ENCODE peak calls at places on chromosomes 16 and 17, in nine cellular contexts. U is CD4-positive, alpha-beta T cell; W is GM12892; Y is nephron progenitor cell; J is NCI-H748 treated with DMSO at 0.1 percent for 48 hours; T is SHP77; D is activated naive CD4-positive, alpha-beta T cell treated with Interleukin-2 at 50 U/mL for 16 hours; A is amniotic stem cell; O is mesenchymal stem cell. R is an unnamed sample.

GRCh38 chr17:30220414-30220813 is 15.1 kb downstream of the SLC6A4 start:
- DNase-seq in U (no peak), W (no peak), Y (no peak), J (no peak), T (no peak), D (no peak), A (no peak), O (no peak), R (no peak)

GRCh38 chr16:56606688-56607618 is 1.4 kb upstream of the MT2A start:
- DNase-seq in U (no peak), W (no peak), Y (no peak), J (no peak), T (no peak), D (no peak), A (peak), O (peak), R (no peak)

GRCh38 chr16:2529061-2529931 is 1.9 kb downstream of the CEMP1 start:
- DNase-seq in U (no peak), W (no peak), Y (no peak), J (no peak), T (peak), D (no peak), A (no peak), O (no peak), R (no peak)

GRCh38 chr17:73560661-73561060 is 83.6 kb downstream of the SDK2 start:
- DNase-seq in U (no peak), W (no peak), Y (no peak), J (no peak), T (peak), D (no peak), A (no peak), O (no peak), R (no peak)

GRCh38 chr17:57993471-57994365 is 5.7 kb upstream of the VEZF1 start:
- DNase-seq in U (no peak), W (no peak), Y (no peak), J (no peak), T (peak), D (no peak), A (no peak), O (no peak), R (no peak)

GRCh38 chr17:17874478-17874877 is 37.7 kb upstream of the SREBF1 start:
- DNase-seq in U (no peak), W (no peak), Y (no peak), J (no peak), T (no peak), D (no peak), A (no peak), O (peak), R (no peak)

GRCh38 chr17:1256699-1257098 is 13.5 kb upstream of the BHLHA9 start:
- DNase-seq in U (no peak), W (no peak), Y (no peak), J (no peak), T (no peak), D (no peak), A (no peak), O (no peak), R (no peak)

GRCh38 chr16:79009911-79010310 is 590.6 kb downstream of the MAF start:
- DNase-seq in U (no peak), W (no peak), Y (no peak), J (no peak), T (no peak), D (no peak), A (no peak), O (no peak), R (no peak)

GRCh38 chr16:82649766-82650165 is 23.0 kb downstream of the CDH13 start:
- DNase-seq in U (no peak), W (no peak), Y (no peak), J (no peak), T (no peak), D (no peak), A (no peak), O (no peak), R (no peak)

GRCh38 chr16:14629612-14629918 is 495 bp downstream of the PARN start:
- DNase-seq in U (no peak), W (no peak), Y (no peak), J (no peak), T (peak), D (peak), A (no peak), O (peak), R (no peak)

GRCh38 chr16:3266873-3267537 is 10.6 kb upstream of the MEFV start:
- DNase-seq in U (no peak), W (no peak), Y (no peak), J (peak), T (peak), D (no peak), A (no peak), O (peak), R (no peak)